ENCODE peak calls at places on chromosome 15, in four cellular contexts. S is A549, H is K562, Y is upper lobe of left lung. J is an unnamed sample.

GRCh38 chr15:90402230-90402629 is 14.2 kb downstream of the IQGAP1 start:
- DNase-seq in H (peak; percentile 11), Y (peak; percentile 60), S (peak; percentile 66), J (peak; percentile 73)

GRCh38 chr15:70062321-70062956 is 35.3 kb downstream of the TLE3 start:
- DNase-seq in Y (no peak), H (no peak), S (no peak), J (peak; percentile 90)

GRCh38 chr15:55279746-55280351 is 9.8 kb downstream of the RAB27A start:
- DNase-seq in S (peak; percentile 66), H (peak; percentile 91), Y (peak; percentile 77), J (no peak)

GRCh38 chr15:39456113-39456512 is 124.8 kb upstream of the THBS1 start:
- DNase-seq in Y (no peak), H (no peak), S (no peak), J (no peak)

GRCh38 chr15:69357773-69358765 is 56.1 kb upstream of the KIF23 start:
- DNase-seq in S (no peak), Y (peak; percentile 42), H (peak; percentile 46), J (no peak)

GRCh38 chr15:59918994-59919951 is 84.8 kb upstream of the FOXB1 start:
- DNase-seq in Y (no peak), H (no peak), S (peak; percentile 47), J (no peak)

GRCh38 chr15:50355980-50356379 is 982 bp upstream of the GABPB1 start:
- DNase-seq in S (no peak), H (no peak), Y (no peak), J (no peak)

GRCh38 chr15:85282504-85283115 is 97.8 kb upstream of the AKAP13 start:
- DNase-seq in S (no peak), H (no peak), Y (no peak), J (no peak)

GRCh38 chr15:33699145-33699544 is 269.2 kb upstream of the CHRM5 start:
- DNase-seq in Y (no peak), S (no peak), H (no peak), J (no peak)

GRCh38 chr15:85688703-85689102 is 106.0 kb downstream of the KLHL25 start:
- DNase-seq in S (no peak), H (no peak), Y (no peak), J (no peak)

GRCh38 chr15:61659571-61660190 is 400.6 kb downstream of the VPS13C start:
- DNase-seq in Y (no peak), H (no peak), S (no peak), J (no peak)

GRCh38 chr15:60283936-60284335 is 113.8 kb downstream of the ANXA2 start:
- DNase-seq in Y (no peak), H (no peak), S (no peak), J (no peak)

GRCh38 chr15:71667228-71667627 is 143.1 kb upstream of the NR2E3 start:
- DNase-seq in H (no peak), S (no peak), Y (no peak), J (no peak)

GRCh38 chr15:69035205-69035917 is 20.9 kb downstream of the NOX5 start:
- DNase-seq in Y (no peak), S (peak; percentile 75), H (peak; percentile 64), J (no peak)

GRCh38 chr15:73244333-73244732 is 124.4 kb downstream of the HCN4 start:
- DNase-seq in S (peak; percentile 54), Y (no peak), H (peak; percentile 41), J (no peak)

GRCh38 chr15:91224750-91225380 is 124.8 kb downstream of the SV2B start:
- DNase-seq in H (peak; percentile 49), Y (no peak), S (peak; percentile 66), J (no peak)

GRCh38 chr15:43513550-43513949 is 3.9 kb upstream of the MAP1A start:
- DNase-seq in H (no peak), Y (no peak), S (no peak), J (no peak)
- H3K4me3 ChIP-seq in H (no peak overlapping the region), Y (no peak overlapping the region), S (no peak overlapping the region), J (no peak overlapping the region)

DNA sequence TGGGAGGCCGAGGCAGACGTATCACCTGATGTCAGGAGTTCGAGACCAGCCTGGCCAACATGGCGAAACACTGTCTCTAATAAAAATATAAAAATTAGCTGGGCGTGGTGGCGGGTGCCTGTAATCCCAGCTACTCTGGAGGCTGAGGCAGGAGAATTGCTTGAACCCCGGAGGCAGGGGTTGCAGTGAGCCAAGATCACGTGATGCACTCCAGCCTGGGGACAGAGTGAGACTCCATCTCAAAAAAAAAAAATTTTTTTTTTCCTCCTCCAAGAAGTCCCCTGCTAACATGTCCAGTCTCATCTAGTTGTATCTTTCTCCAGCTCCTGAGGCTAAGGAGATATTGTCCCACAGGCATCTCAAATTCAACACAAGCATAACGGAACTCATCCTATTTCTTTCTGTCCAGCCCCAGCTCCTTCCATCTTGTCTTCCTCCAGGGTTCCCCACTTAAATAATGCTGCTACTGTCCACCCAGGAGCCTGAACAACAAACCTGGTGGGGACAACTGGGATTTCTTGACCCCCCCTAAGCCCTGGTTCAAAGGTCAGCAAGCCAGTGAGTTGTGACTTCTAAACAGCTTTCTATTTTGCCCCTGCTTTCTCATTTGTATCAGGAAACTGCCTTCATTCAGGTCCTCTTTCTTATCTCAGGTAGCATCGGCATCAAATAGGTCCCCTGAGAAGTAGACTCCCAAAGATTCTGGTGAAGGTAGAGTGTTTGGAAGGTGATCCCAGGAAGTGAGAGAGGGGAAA is 4.1 kb upstream of the MEF2A start:
- DNase-seq in S (no peak), Y (no peak), H (no peak), J (no peak)
- TF ChIP-seq EP300 in S (no peak), Y (no peak), H (no peak), J (no peak)

DNA sequence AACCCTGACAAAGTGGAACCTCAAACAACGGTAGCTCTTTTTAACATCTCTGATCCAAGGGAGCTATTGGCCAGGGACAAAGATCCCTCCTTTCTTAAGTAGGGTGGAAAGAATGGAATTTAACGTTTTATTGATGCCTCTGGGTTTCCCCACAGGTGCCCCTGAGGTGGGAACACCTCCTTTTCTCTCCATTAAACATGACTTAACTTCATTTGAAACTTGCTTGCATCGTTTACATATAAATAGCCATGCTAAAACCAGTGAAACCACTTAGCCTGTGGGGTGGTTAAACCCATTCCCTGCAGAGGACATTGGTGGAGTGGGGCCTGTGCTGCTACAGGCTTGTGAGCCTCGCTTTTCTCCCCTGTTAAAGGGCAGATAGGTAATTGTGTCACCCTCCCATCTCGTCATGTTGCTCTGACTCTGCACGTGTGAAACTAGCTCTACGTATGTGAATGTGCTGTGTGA is 9.7 kb downstream of the CGNL1 start:
- DNase-seq in H (no peak), S (no peak), Y (no peak), J (no peak)
- H3K4me3 ChIP-seq in H (no peak overlapping the region), S (no peak overlapping the region), Y (no peak overlapping the region), J (no peak overlapping the region)

GRCh38 chr15:82980986-82981385 is 5.0 kb upstream of the RAMAC start:
- DNase-seq in H (no peak), Y (no peak), S (no peak), J (no peak)

GRCh38 chr15:82986442-82986780 is 401 bp downstream of the RAMAC start:
- DNase-seq in Y (no peak), H (peak; percentile 42), S (no peak), J (no peak)

DNA sequence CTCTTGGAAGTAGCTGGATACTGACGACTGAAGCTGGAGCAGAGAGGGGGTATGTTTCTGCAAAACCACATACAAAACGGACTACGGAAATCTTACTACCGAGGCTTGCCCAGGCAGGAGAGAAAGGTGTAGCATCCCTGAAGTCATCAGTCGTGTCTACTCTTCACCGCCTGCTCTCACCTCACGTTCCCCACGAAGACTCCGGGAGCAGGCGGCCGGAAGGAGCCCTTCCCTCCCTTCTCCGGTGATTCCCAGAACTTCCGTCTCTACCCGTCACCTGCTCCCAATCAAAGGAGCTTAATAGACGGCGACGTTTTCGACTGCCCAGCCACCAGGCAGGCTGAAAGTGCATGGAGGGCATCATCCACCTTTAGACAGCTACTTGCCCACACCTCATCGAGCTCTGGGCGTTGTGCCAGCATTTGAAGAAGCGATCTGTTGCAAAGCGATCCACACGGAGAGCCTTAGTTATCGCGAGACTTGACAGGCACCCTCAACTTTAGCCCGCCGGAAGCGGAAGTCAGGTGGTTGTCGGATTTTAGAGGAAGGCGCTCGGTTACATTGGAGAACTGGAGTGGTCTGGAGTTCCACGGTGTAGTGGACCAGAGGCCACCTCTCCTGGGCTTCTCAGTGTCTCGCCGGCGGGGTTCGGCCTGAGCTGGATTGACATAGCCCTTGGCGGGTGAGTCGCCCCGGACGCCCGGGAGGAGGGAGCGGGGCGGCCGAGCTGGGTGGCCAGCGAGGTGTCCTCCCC is at the start of gene RAMAC:
- DNase-seq in Y (peak; percentile 95), S (peak; percentile 98), H (peak; percentile 96), J (peak; percentile 97)
- TF ChIP-seq EP300 in Y (no peak), S (no peak), H (no peak), J (no peak)

DNA sequence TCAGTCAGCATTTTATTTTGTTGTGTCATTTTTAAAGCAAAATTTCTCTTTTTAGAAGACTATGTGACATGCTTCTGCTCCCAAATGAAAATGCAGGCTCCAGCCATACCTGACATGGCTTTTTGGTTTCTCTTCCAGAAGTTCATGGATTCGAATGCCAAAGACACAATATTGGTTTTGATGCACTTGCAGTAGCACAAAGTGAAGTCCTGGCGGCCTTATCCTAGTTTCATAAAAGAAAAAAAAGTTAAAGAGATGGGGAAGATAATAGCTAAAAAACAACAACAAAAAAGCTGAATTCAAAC is 62.7 kb downstream of the NR2F2 start:
- DNase-seq in Y (no peak), H (no peak), S (no peak), J (no peak)
- H3K4me3 ChIP-seq in Y (no peak overlapping the region), H (no peak overlapping the region), S (no peak overlapping the region), J (no peak overlapping the region)

DNA sequence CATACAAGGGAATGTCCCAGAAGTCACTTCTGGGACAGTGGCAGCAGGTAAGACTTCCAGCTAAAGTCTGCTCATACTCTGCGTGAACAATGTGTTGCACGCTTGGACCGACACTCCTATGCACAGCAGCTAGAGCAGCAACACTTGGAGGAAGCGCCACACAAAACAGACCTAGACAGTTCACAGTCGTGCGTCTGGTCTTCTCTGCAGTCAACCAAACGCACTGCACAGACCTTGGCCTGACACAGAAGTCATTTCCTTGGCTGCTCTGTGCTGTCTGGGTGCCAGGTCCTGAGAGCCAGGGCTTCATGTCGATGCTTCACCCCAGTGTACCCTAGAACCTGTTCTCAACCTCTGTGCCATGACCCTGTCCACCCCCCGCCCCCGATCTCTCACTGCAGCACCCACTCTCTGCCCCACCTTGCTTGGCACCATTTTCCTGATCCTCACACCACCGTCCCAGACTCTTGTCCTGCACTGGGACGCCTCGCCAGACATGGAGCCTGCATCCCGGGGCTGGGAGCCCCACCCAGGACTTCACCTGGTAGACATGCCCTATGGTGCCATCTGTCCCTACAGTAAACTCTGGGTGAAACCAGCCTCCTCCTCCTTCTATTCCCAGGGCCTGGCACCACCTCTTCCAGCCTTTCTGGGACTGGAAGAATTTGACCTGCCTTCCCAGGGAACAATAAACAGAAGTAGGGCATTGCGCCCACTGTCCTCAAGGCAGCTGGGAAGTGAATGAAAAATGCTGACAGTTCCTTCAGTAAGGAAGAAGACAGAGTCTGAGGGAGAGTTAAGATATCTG is 3.1 kb downstream of the ATP10A start:
- DNase-seq in S (no peak), Y (peak; percentile 60), H (no peak), J (peak; percentile 78)
- TF ChIP-seq EP300 in S (no peak), Y (no peak), H (no peak), J (peak; percentile 43)

GRCh38 chr15:83747050-83747717 is 93.3 kb downstream of the ADAMTSL3 start:
- DNase-seq in Y (no peak), H (peak; percentile 1), S (peak; percentile 35), J (peak; percentile 87)
- H3K4me3 ChIP-seq in Y (no peak overlapping the region), H (no peak overlapping the region), S (no peak overlapping the region), J (no peak overlapping the region)

GRCh38 chr15:77521206-77521605 is 100.5 kb downstream of the HMG20A start:
- DNase-seq in S (no peak), H (no peak), Y (no peak), J (peak; percentile 3)
- TF ChIP-seq EP300 in S (no peak), H (no peak), Y (no peak), J (no peak)